ENCODE peak calls at places on chromosomes 13 and 19, in five cellular contexts. H, S, D, O and F are unnamed samples.

GRCh38 chr13:41085961-41086360 is 24.7 kb downstream of the WBP4 start:
- DNase-seq in H (no peak), S (no peak), D (no peak), O (no peak), F (no peak)

GRCh38 chr13:25752957-25753540 is 298.8 kb downstream of the SHISA2 start:
- DNase-seq in H (no peak), S (peak; percentile 23), D (peak; percentile 44), O (no peak), F (no peak)

GRCh38 chr19:5349041-5349440 is 8.4 kb upstream of the PTPRS start:
- DNase-seq in H (no peak), S (no peak), D (no peak), O (no peak), F (no peak)

GRCh38 chr19:45589768-45590167 is 5.2 kb upstream of the OPA3 start:
- DNase-seq in H (no peak), S (no peak), D (no peak), O (no peak), F (no peak)

GRCh38 chr13:36875955-36876354 is 44.1 kb downstream of the SMAD9 start:
- DNase-seq in H (no peak), S (no peak), D (no peak), O (no peak), F (no peak)

GRCh38 chr19:2333807-2334211 is 5.3 kb downstream of the SPPL2B start:
- DNase-seq in H (no peak), S (no peak), D (no peak), O (no peak), F (peak; percentile 10)

GRCh38 chr19:31340059-31341025 is 8.9 kb downstream of the TSHZ3 start:
- DNase-seq in H (no peak), S (no peak), D (no peak), O (peak; percentile 72), F (peak; percentile 69)

GRCh38 chr19:1102407-1103106 is 1.2 kb upstream of the GPX4 start:
- DNase-seq in H (no peak), S (peak; percentile 87), D (no peak), O (peak; percentile 47), F (peak; percentile 70)

GRCh38 chr19:19643158-19644053 is at the start of gene GMIP:
- DNase-seq in H (peak; percentile 91), S (peak; percentile 39), D (peak; percentile 82), O (peak; percentile 86), F (peak; percentile 89)

GRCh38 chr13:99415851-99416331 is 85.4 kb upstream of the TM9SF2 start:
- DNase-seq in H (no peak), S (no peak), D (no peak), O (no peak), F (no peak)
- H3K27ac ChIP-seq in H (no peak overlapping the region), S (no peak overlapping the region), D (no peak overlapping the region), O (no peak overlapping the region), F (no peak overlapping the region)

GRCh38 chr19:17953316-17953801 is 13.5 kb upstream of the KCNN1 start:
- DNase-seq in H (no peak), S (no peak), D (no peak), O (no peak), F (no peak)

GRCh38 chr19:17950310-17951150 is 16.4 kb upstream of the KCNN1 start:
- DNase-seq in H (no peak), S (no peak), D (peak; percentile 16), O (peak; percentile 51), F (peak; percentile 30)

GRCh38 chr19:17953869-17954268 is 13.0 kb upstream of the KCNN1 start:
- DNase-seq in H (no peak), S (no peak), D (no peak), O (no peak), F (no peak)

GRCh38 chr19:17951151-17952040 is 15.5 kb upstream of the KCNN1 start:
- DNase-seq in H (no peak), S (no peak), D (no peak), O (no peak), F (no peak)

GRCh38 chr19:17952041-17952976 is 14.6 kb upstream of the KCNN1 start:
- DNase-seq in H (no peak), S (no peak), D (no peak), O (no peak), F (no peak)
- H3K4me3 ChIP-seq in H (no peak overlapping the region), S (no peak overlapping the region), D (peak overlapping the region; percentile 89), O (no peak overlapping the region), F (no peak overlapping the region)

DNA sequence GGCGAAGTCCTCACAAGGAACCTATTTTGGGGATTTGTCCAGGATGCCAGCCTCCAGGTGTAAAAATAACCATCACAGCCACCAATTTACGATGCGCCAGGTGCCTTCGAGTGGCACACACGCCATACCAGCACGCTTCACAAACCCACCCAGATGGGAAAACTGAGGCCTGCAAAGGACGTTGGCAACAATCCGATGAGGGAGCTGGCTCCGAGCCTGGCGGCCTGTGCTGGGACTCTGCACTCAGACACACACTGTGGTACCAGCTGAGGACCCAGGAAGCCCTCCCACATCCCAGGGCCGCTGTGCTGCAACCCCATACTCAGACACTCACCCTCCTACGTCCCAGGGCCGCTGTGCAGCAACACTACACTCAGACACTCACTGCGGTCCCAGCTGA is 65.0 kb upstream of the C13orf46 start:
- DNase-seq in H (no peak), S (no peak), D (no peak), O (no peak), F (no peak)
- H3K27ac ChIP-seq in H (no peak overlapping the region), S (no peak overlapping the region), D (no peak overlapping the region), O (no peak overlapping the region), F (no peak overlapping the region)

GRCh38 chr19:51571599-51571998 is 516 bp downstream of the ZNF175 start:
- DNase-seq in H (no peak), S (no peak), D (no peak), O (no peak), F (no peak)
- H3K4me3 ChIP-seq in H (peak overlapping the region; percentile 69), S (peak overlapping the region; percentile 66), D (peak overlapping the region; percentile 74), O (peak overlapping the region; percentile 82), F (peak overlapping the region; percentile 68)

DNA sequence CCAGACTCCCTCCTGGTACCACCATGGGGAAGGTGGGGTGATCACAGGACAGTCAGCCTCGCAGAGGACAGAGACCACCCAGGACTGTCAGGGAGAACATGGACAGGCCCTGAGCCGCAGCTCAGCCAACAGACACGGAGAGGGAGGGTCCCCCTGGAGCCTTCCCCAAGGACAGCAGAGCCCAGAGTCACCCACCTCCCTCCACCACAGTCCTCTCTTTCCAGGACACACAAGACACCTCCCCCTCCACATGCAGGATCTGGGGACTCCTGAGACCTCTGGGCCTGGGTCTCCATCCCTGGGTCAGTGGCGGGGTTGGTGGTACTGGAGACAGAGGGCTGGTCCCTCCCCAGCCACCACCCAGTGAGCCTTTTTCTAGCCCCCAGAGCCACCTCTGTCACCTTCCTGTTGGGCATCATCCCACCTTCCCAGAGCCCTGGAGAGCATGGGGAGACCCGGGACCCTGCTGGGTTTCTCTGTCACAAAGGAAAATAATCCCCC is 505 bp upstream of the CEACAM5 start:
- DNase-seq in H (peak; percentile 22), S (no peak), D (no peak), O (no peak), F (no peak)
- H3K27ac ChIP-seq in H (no peak overlapping the region), S (no peak overlapping the region), D (no peak overlapping the region), O (no peak overlapping the region), F (no peak overlapping the region)

GRCh38 chr19:44192127-44192526 is 20.2 kb upstream of the ZNF227 start:
- DNase-seq in H (no peak), S (no peak), D (no peak), O (no peak), F (no peak)
- H3K4me3 ChIP-seq in H (no peak overlapping the region), S (no peak overlapping the region), D (no peak overlapping the region), O (no peak overlapping the region), F (no peak overlapping the region)

GRCh38 chr13:32126298-32126697 is 94.7 kb downstream of the FRY start:
- DNase-seq in H (no peak), S (no peak), D (no peak), O (no peak), F (no peak)

GRCh38 chr13:32125221-32125621 is 93.6 kb downstream of the FRY start:
- DNase-seq in H (no peak), S (peak; percentile 25), D (no peak), O (no peak), F (no peak)

GRCh38 chr13:32124743-32125142 is 93.2 kb downstream of the FRY start:
- DNase-seq in H (no peak), S (no peak), D (no peak), O (no peak), F (no peak)

GRCh38 chr13:32126756-32127155 is 95.2 kb downstream of the FRY start:
- DNase-seq in H (no peak), S (no peak), D (no peak), O (no peak), F (no peak)

GRCh38 chr13:32125746-32126145 is 94.2 kb downstream of the FRY start:
- DNase-seq in H (no peak), S (no peak), D (no peak), O (no peak), F (no peak)
- H3K27ac ChIP-seq in H (peak overlapping the region; percentile 71), S (peak overlapping the region; percentile 76), D (peak overlapping the region; percentile 80), O (no peak overlapping the region), F (no peak overlapping the region)

DNA sequence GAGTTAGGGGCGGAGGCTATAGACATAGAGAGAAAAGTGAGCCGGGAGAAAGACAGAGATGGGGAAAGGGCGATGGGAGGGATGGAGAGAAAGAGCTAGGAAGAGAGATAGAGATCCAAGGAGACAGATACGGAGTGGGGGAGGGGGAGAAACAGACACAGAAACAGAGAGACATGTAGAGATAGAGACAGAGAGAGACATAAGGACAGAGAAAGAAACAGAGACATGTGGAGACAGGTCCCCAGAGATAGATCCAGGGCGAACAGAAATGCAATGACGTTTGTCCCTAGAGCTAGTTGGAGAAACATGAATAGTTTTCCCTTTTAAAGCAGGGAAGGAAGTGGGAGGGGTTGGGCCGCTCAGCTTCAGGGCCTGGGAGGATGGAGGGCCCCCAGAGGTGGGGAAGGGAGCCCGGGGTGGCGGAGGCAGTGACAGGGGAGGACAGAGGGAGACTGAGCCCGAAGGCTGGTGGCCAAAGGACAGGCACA is 4.6 kb downstream of the PPP1R14A start:
- DNase-seq in H (peak; percentile 86), S (peak; percentile 30), D (peak; percentile 71), O (no peak), F (no peak)
- H3K4me3 ChIP-seq in H (no peak overlapping the region), S (peak overlapping the region; percentile 40), D (peak overlapping the region; percentile 82), O (no peak overlapping the region), F (no peak overlapping the region)